ENCODE peak calls at places on chromosomes 6 and 20, in eight cellular contexts. Q, F, T, S, K, H, M and R are unnamed samples.

GRCh38 chr6:20853828-20854227 is 319.6 kb downstream of the CDKAL1 start:
- DNase-seq in K (no peak), F (no peak), T (no peak), H (no peak), M (no peak), Q (no peak), S (no peak), R (no peak)

GRCh38 chr20:35992713-35993335 is 24.4 kb downstream of the CNBD2 start:
- DNase-seq in F (no peak), S (no peak), Q (peak; percentile 59), T (peak; percentile 77), H (no peak), M (no peak), K (peak; percentile 86), R (peak; percentile 71)

GRCh38 chr6:27161946-27162603 is 85.4 kb upstream of the PRSS16 start:
- DNase-seq in S (no peak), F (no peak), M (peak; percentile 71), Q (peak; percentile 61), H (no peak), K (peak; percentile 88), T (peak; percentile 70), R (peak; percentile 65)

GRCh38 chr20:38372830-38373229 is 26.5 kb downstream of the LBP start:
- DNase-seq in K (no peak), H (no peak), T (peak; percentile 17), F (no peak), S (no peak), Q (no peak), M (no peak), R (no peak)

GRCh38 chr6:140051521-140052455 is 677.3 kb upstream of the CITED2 start:
- DNase-seq in S (no peak), M (peak; percentile 96), H (no peak), F (no peak), T (peak; percentile 98), K (peak; percentile 83), Q (peak; percentile 77), R (peak; percentile 79)

GRCh38 chr6:111503194-111503593 is 20.2 kb upstream of the REV3L start:
- DNase-seq in K (no peak), T (peak; percentile 70), Q (no peak), S (no peak), M (no peak), H (no peak), F (no peak), R (peak; percentile 26)

GRCh38 chr20:52103469-52103910 is 88.1 kb downstream of the ZFP64 start:
- DNase-seq in T (peak; percentile 39), M (peak; percentile 77), S (no peak), K (no peak), Q (peak; percentile 93), F (peak; percentile 26), H (no peak), R (no peak)

GRCh38 chr20:36312724-36313441 is 6.7 kb downstream of the DLGAP4 start:
- DNase-seq in Q (no peak), S (no peak), H (no peak), F (no peak), T (no peak), K (no peak), M (no peak), R (no peak)

GRCh38 chr6:27605401-27606342 is 132.8 kb upstream of the ZNF184 start:
- DNase-seq in K (peak; percentile 64), M (no peak), T (peak; percentile 80), F (no peak), Q (peak; percentile 77), H (no peak), S (no peak), R (peak; percentile 87)

DNA sequence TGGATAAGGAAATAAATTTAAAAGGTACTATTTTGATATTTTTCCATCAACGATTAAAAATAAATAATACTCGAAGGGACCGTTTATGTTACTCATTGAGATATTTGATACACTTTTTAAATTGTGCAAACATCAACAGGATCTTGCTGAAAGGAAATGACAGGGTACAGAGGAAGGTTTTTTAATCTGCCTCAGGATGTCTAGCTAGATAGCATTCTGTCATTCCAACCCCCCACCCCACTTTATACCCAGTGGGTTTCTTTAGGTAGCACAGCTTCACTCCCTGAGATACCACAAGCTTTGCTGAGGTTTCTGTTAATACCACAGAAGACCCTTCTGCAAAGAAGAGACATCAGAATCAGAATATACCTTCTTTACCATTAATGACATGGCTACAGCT is 1.2 kb downstream of the PHACTR2 start:
- DNase-seq in K (peak; percentile 47), H (no peak), F (no peak), T (no peak), Q (no peak), M (no peak), S (no peak), R (no peak)
- TF ChIP-seq CTCF in K (no peak), H (no peak), F (no peak), T (no peak), Q (no peak), M (no peak), S (no peak), R (no peak)

GRCh38 chr6:6629416-6629815 is 40.9 kb downstream of the LY86 start:
- DNase-seq in H (no peak), M (no peak), F (no peak), Q (no peak), S (no peak), K (peak; percentile 38), T (peak; percentile 8), R (peak; percentile 34)

GRCh38 chr6:6633898-6634734 is 45.6 kb downstream of the LY86 start:
- DNase-seq in T (no peak), K (no peak), Q (no peak), M (no peak), S (no peak), F (no peak), H (no peak), R (no peak)

GRCh38 chr6:6631526-6632276 is 43.2 kb downstream of the LY86 start:
- DNase-seq in K (peak; percentile 14), S (no peak), H (no peak), M (no peak), T (peak; percentile 49), Q (no peak), F (no peak), R (peak; percentile 69)

GRCh38 chr6:6634735-6635075 is 46.2 kb downstream of the LY86 start:
- DNase-seq in K (no peak), T (no peak), F (no peak), M (no peak), Q (no peak), H (no peak), S (no peak), R (no peak)

DNA sequence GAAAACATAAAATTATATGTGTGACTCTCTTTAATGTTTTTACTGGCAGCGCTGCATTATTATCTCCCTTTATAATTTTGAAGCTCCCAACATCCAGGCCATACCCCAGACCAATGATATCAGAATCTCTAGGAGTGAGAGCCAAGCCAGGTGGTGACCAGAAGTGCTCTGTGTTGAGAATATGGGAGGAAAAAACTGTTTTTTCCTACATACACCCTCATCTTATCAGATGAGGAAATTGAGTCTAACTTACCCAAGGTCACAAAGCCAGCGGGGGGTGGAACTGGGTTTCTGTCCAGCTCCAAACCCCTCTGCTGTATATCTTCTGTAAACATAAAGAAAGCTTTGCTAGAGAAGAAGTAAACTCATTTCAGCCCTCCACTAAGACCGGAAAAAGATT is 42.5 kb downstream of the LY86 start:
- DNase-seq in T (no peak), K (no peak), Q (no peak), H (no peak), S (no peak), M (no peak), F (no peak), R (no peak)
- TF ChIP-seq CTCF in T (no peak), K (no peak), Q (no peak), H (no peak), S (no peak), M (no peak), F (no peak), R (no peak)

GRCh38 chr6:107847844-107848802 is 24.0 kb upstream of the SCML4 start:
- DNase-seq in S (peak; percentile 83), H (peak; percentile 87), K (peak; percentile 77), F (peak; percentile 92), T (peak; percentile 78), Q (peak; percentile 52), M (peak; percentile 9), R (peak; percentile 76)

GRCh38 chr6:107843400-107843799 is 19.3 kb upstream of the SCML4 start:
- DNase-seq in Q (no peak), K (no peak), T (no peak), F (no peak), M (no peak), H (no peak), S (no peak), R (no peak)

GRCh38 chr6:107849325-107849724 is 25.2 kb upstream of the SCML4 start:
- DNase-seq in K (no peak), Q (no peak), H (no peak), M (no peak), T (no peak), S (no peak), F (no peak), R (no peak)

GRCh38 chr6:107845777-107846176 is 21.7 kb upstream of the SCML4 start:
- DNase-seq in M (no peak), S (no peak), Q (no peak), F (no peak), H (no peak), K (no peak), T (no peak), R (no peak)

DNA sequence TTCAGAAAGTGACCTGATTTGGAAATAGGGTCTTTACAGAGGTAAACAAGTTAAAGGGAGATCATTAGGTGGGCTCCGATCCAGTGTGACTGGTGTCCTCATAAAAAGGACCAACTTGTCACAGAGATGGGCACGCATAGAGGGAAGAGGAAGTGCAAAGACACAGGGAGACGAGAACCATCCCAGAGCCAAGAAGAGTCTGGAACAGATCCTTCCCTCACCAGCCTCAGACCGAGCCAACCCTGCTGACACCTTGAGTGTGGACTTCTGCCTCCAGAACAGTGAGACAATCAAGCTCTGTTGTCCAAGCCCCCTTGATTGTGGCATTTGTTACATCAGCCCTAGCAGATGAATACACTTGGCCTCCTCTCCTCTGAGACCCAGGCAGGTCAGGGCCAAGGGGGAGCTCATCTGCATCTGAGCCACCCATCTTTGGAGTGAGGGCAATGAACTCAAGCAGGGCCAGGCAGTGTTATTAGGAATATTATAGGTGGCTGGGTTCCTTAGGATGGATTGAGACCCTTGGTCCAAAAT is 22.2 kb upstream of the SCML4 start:
- DNase-seq in Q (no peak), T (no peak), M (no peak), H (no peak), K (no peak), F (no peak), S (no peak), R (no peak)
- TF ChIP-seq CTCF in Q (no peak), T (no peak), M (no peak), H (no peak), K (no peak), F (no peak), S (no peak), R (no peak)

GRCh38 chr6:129501401-129502051 is 208.5 kb downstream of the ARHGAP18 start:
- DNase-seq in S (peak; percentile 65), H (peak; percentile 54), M (peak; percentile 92), K (peak; percentile 91), T (peak; percentile 99), Q (peak; percentile 93), F (no peak), R (peak; percentile 95)

GRCh38 chr6:129499871-129500219 is 210.1 kb downstream of the ARHGAP18 start:
- DNase-seq in S (no peak), K (no peak), F (no peak), H (no peak), Q (no peak), T (no peak), M (no peak), R (peak; percentile 67)

GRCh38 chr6:129502261-129502660 is 207.7 kb downstream of the ARHGAP18 start:
- DNase-seq in T (peak; percentile 41), Q (no peak), S (no peak), H (no peak), F (no peak), K (no peak), M (no peak), R (no peak)

GRCh38 chr6:129498950-129499870 is 210.8 kb downstream of the ARHGAP18 start:
- DNase-seq in T (peak; percentile 72), Q (peak; percentile 57), H (no peak), K (peak; percentile 81), M (no peak), S (no peak), F (no peak), R (peak; percentile 82)

GRCh38 chr6:129500958-129501381 is 209.0 kb downstream of the ARHGAP18 start:
- DNase-seq in T (peak; percentile 85), K (peak; percentile 49), F (no peak), Q (no peak), H (no peak), S (no peak), M (no peak), R (peak; percentile 57)
- TF ChIP-seq CTCF in T (peak; percentile 62), K (peak; percentile 69), F (no peak), Q (peak; percentile 49), H (peak; percentile 1), S (no peak), M (peak; percentile 39), R (peak; percentile 21)